ENCODE peak calls at places on chromosomes 4 and X, in nine cellular contexts. G is ELF-1; H is skeletal muscle cell; Z is naive thymus-derived CD8-positive, alpha-beta T cell; M is WERI-Rb-1; B is D721Med; S is lung; R is HuH-7; Y is HEK293T. Q is an unnamed sample.

GRCh38 chrX:40108084-40108958 is 10.6 kb upstream of the BCOR start:
- DNase-seq in G (peak; percentile 90), H (no peak), Z (no peak), M (peak; percentile 53), B (no peak), S (no peak), R (peak; percentile 63), Y (peak; percentile 46), Q (peak; percentile 87)

GRCh38 chr4:5429747-5430146 is 278.6 kb downstream of the EVC2 start:
- DNase-seq in G (no peak), H (no peak), Z (no peak), M (no peak), B (no peak), S (no peak), R (no peak), Y (no peak), Q (no peak)

GRCh38 chr4:176207839-176208238 is 12.5 kb upstream of the SPATA4 start:
- DNase-seq in G (no peak), H (no peak), Z (no peak), M (no peak), B (no peak), S (no peak), R (no peak), Y (no peak), Q (no peak)

GRCh38 chr4:144294211-144294610 is 153.7 kb upstream of the GYPA start:
- DNase-seq in G (no peak), H (no peak), Z (no peak), M (no peak), B (no peak), S (no peak), R (no peak), Y (no peak), Q (no peak)

GRCh38 chr4:124953059-124953850 is 240.7 kb upstream of the ANKRD50 start:
- DNase-seq in G (no peak), H (peak; percentile 86), Z (no peak), M (no peak), B (no peak), S (no peak), R (no peak), Y (no peak), Q (no peak)

GRCh38 chrX:12210921-12211320 is 72.6 kb downstream of the FRMPD4 start:
- DNase-seq in G (no peak), H (no peak), Z (no peak), M (no peak), B (no peak), S (no peak), R (no peak), Y (no peak), Q (no peak)

GRCh38 chrX:13492286-13492685 is 77.1 kb upstream of the EGFL6 start:
- DNase-seq in G (no peak), H (no peak), Z (no peak), M (no peak), B (no peak), S (no peak), R (no peak), Y (no peak), Q (no peak)

GRCh38 chr4:128359422-128359821 is 71.8 kb upstream of the PGRMC2 start:
- DNase-seq in G (no peak), H (no peak), Z (no peak), M (no peak), B (no peak), S (no peak), R (no peak), Y (no peak), Q (no peak)

Q was measured in left kidney.